ENCODE peak calls at places on chromosome 9, in four cellular contexts. M, U, O and J are unnamed samples.

GRCh38 chr9:128275198-128276007 is at the start of gene GOLGA2:
- DNase-seq in O (peak; percentile 73), U (peak; percentile 82), M (peak; percentile 24), J (peak; percentile 95)

GRCh38 chr9:136927343-136928261 is 16.9 kb downstream of the FBXW5 start:
- DNase-seq in M (no peak), U (no peak), O (no peak), J (peak; percentile 88)

GRCh38 chr9:113875917-113876805 is at the start of gene ZNF618:
- DNase-seq in O (peak; percentile 60), M (no peak), U (peak; percentile 81), J (peak; percentile 97)

GRCh38 chr9:114098660-114099522 is at the start of gene KIF12:
- DNase-seq in M (peak; percentile 22), U (peak; percentile 89), O (peak; percentile 94), J (peak; percentile 72)

GRCh38 chr9:130537346-130538050 is 41.9 kb upstream of the FUBP3 start:
- DNase-seq in O (no peak), U (no peak), M (no peak), J (no peak)

GRCh38 chr9:93567271-93567959 is 9.0 kb upstream of the PHF2 start:
- DNase-seq in U (peak; percentile 39), O (no peak), M (no peak), J (peak; percentile 72)

GRCh38 chr9:110143969-110144545 is 63.9 kb downstream of the C9orf152 start:
- DNase-seq in U (no peak), M (no peak), O (no peak), J (peak; percentile 65)

GRCh38 chr9:6484210-6484609 is 71.2 kb downstream of the UHRF2 start:
- DNase-seq in M (no peak), O (no peak), U (peak; percentile 3), J (no peak)

GRCh38 chr9:136255166-136255538 is 9.5 kb upstream of the QSOX2 start:
- DNase-seq in M (no peak), U (no peak), O (no peak), J (peak; percentile 99)

GRCh38 chr9:137647096-137647709 is 28.4 kb downstream of the EHMT1 start:
- DNase-seq in U (no peak), M (no peak), O (no peak), J (no peak)

GRCh38 chr9:93686880-93687236 is 110.5 kb downstream of the PHF2 start:
- DNase-seq in U (no peak), O (no peak), M (no peak), J (no peak)

GRCh38 chr9:112445196-112445595 is 41.4 kb upstream of the KIAA1958 start:
- DNase-seq in M (no peak), O (no peak), U (no peak), J (no peak)

GRCh38 chr9:24881361-24881760 is 335.7 kb upstream of the IZUMO3 start:
- DNase-seq in U (peak; percentile 24), O (peak; percentile 35), M (no peak), J (no peak)

GRCh38 chr9:89699646-89700045 is 94.8 kb downstream of the GADD45G start:
- DNase-seq in O (no peak), M (no peak), U (no peak), J (no peak)

GRCh38 chr9:111621895-111622480 is 9.1 kb upstream of the DNAJC25 start:
- DNase-seq in U (peak; percentile 19), O (peak; percentile 77), M (peak; percentile 39), J (peak; percentile 92)

GRCh38 chr9:131676431-131676972 is 63.4 kb downstream of the RAPGEF1 start:
- DNase-seq in M (no peak), O (no peak), U (no peak), J (peak; percentile 42)

GRCh38 chr9:126147186-126147585 is 179.4 kb upstream of the MVB12B start:
- DNase-seq in M (no peak), O (no peak), U (no peak), J (no peak)

GRCh38 chr9:132994410-132995120 is 16.1 kb downstream of the GFI1B start:
- DNase-seq in M (no peak), U (peak; percentile 45), O (peak; percentile 19), J (no peak)

GRCh38 chr9:17810728-17811634 is 232.1 kb downstream of the SH3GL2 start:
- DNase-seq in U (peak; percentile 88), O (peak; percentile 87), M (peak; percentile 15), J (peak; percentile 68)

GRCh38 chr9:133972041-133972970 is 19.8 kb downstream of the VAV2 start:
- DNase-seq in U (no peak), O (no peak), M (no peak), J (peak; percentile 69)

GRCh38 chr9:14165376-14166035 is 148.4 kb downstream of the NFIB start:
- DNase-seq in U (no peak), M (no peak), O (no peak), J (no peak)

GRCh38 chr9:70760228-70760627 is 345.8 kb upstream of the KLF9 start:
- DNase-seq in M (no peak), U (no peak), O (no peak), J (no peak)

GRCh38 chr9:113993838-113994540 is 84.1 kb downstream of the AMBP start:
- DNase-seq in M (no peak), U (no peak), O (no peak), J (peak; percentile 98)

GRCh38 chr9:110029815-110030480 is 178.0 kb downstream of the C9orf152 start:
- DNase-seq in U (no peak), O (no peak), M (no peak), J (no peak)

GRCh38 chr9:133383438-133383837 is 7.3 kb downstream of the STKLD1 start:
- DNase-seq in M (no peak), O (no peak), U (no peak), J (no peak)

GRCh38 chr9:33676746-33677505 is 118.4 kb upstream of the PRSS3 start:
- DNase-seq in U (peak; percentile 76), M (no peak), O (peak; percentile 65), J (peak; percentile 77)

GRCh38 chr9:87542180-87542579 is 44.5 kb downstream of the DAPK1 start:
- DNase-seq in U (no peak), M (no peak), O (no peak), J (no peak)

GRCh38 chr9:109887079-109887478 is 107.1 kb downstream of the PALM2AKAP2 start:
- DNase-seq in M (no peak), O (no peak), U (no peak), J (peak; percentile 51)

GRCh38 chr9:78791779-78792178 is 494.9 kb downstream of the PSAT1 start:
- DNase-seq in M (no peak), U (no peak), O (no peak), J (no peak)

GRCh38 chr9:78786794-78787193 is 489.9 kb downstream of the PSAT1 start:
- DNase-seq in M (no peak), O (no peak), U (no peak), J (no peak)

GRCh38 chr9:78783743-78784142 is 486.8 kb downstream of the PSAT1 start:
- DNase-seq in O (peak; percentile 49), M (no peak), U (no peak), J (no peak)

GRCh38 chr9:78782858-78783257 is 485.9 kb downstream of the PSAT1 start:
- DNase-seq in M (no peak), O (no peak), U (no peak), J (no peak)

GRCh38 chr9:78788101-78788500 is 491.2 kb downstream of the PSAT1 start:
- DNase-seq in U (no peak), O (no peak), M (no peak), J (no peak)
- H3K4me2 ChIP-seq in U (no peak overlapping the region), O (no peak overlapping the region), M (no peak overlapping the region), J (no peak overlapping the region)

DNA sequence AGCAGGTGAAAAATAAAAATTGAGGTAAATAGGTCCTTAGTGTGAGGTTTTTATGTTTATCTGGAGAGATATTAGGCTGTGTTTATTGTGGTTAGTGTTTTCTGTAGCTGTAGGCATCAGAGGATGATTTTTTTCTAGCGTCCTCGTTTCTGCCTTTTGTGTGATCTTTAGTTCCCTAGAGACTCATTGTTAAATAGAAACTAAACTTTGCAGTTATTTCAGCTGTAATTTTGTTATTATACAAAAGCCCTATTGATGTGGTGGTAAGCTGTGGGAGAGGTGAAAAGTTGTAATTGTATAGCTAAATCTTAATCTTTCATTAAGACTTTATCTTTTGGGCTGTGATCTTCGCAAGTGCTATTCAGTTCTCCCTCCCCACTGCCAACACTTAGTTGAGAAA is 340.3 kb downstream of the CYLC2 start:
- DNase-seq in M (no peak), U (no peak), O (no peak), J (no peak)
- H3K4me2 ChIP-seq in M (no peak overlapping the region), U (no peak overlapping the region), O (no peak overlapping the region), J (no peak overlapping the region)

DNA sequence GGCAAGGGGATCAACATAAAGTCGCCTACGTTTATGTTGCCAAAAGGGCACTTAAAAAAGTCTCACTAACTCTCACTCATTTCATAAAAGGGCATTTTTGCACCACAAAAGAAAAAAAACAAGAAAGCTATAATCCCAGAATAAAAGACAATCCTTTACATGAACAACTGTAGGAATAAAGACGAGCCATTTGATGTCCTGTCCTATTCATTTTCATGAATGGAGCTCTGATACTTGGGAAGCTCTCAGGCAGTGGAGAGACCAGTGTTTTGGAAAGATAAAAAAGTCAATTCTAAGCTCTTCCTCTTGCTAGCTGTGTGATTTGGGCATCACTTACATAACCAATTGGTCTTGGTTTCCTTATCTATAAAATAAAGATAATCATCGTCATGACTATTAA is 95.5 kb upstream of the EQTN start:
- DNase-seq in M (no peak), O (no peak), U (no peak), J (no peak)
- H3K4me2 ChIP-seq in M (no peak overlapping the region), O (no peak overlapping the region), U (peak overlapping the region; percentile 23), J (no peak overlapping the region)

GRCh38 chr9:20623021-20623747 is 885 bp upstream of the MLLT3 start:
- DNase-seq in O (peak; percentile 43), M (no peak), U (peak; percentile 32), J (no peak)

GRCh38 chr9:20622330-20623020 is at the start of gene MLLT3:
- DNase-seq in O (peak; percentile 95), M (peak; percentile 84), U (peak; percentile 95), J (peak; percentile 99)

GRCh38 chr9:20625003-20625349 is 2.7 kb upstream of the MLLT3 start:
- DNase-seq in O (no peak), M (no peak), U (no peak), J (no peak)

GRCh38 chr9:20623748-20624124 is 1.4 kb upstream of the MLLT3 start:
- DNase-seq in O (no peak), M (no peak), U (peak; percentile 21), J (no peak)

GRCh38 chr9:20624201-20625002 is 2.1 kb upstream of the MLLT3 start:
- DNase-seq in M (peak; percentile 64), O (peak; percentile 88), U (peak; percentile 85), J (peak; percentile 83)
- H3K4me2 ChIP-seq in M (peak overlapping the region; percentile 95), O (peak overlapping the region; percentile 95), U (peak overlapping the region; percentile 98), J (peak overlapping the region; percentile 82)

GRCh38 chr9:37289631-37290030 is 132.9 kb upstream of the GRHPR start:
- DNase-seq in O (no peak), U (no peak), M (no peak), J (no peak)

GRCh38 chr9:37286530-37287175 is 135.8 kb upstream of the GRHPR start:
- DNase-seq in U (no peak), M (no peak), O (no peak), J (no peak)

GRCh38 chr9:37290366-37290765 is 132.1 kb upstream of the GRHPR start:
- DNase-seq in O (no peak), U (no peak), M (no peak), J (no peak)

GRCh38 chr9:37284631-37285030 is 137.9 kb upstream of the GRHPR start:
- DNase-seq in M (no peak), U (no peak), O (no peak), J (no peak)

GRCh38 chr9:37287317-37287716 is 135.2 kb upstream of the GRHPR start:
- DNase-seq in U (no peak), O (no peak), M (no peak), J (no peak)
- H3K4me2 ChIP-seq in U (no peak overlapping the region), O (no peak overlapping the region), M (no peak overlapping the region), J (no peak overlapping the region)